ENCODE peak calls at places on chromosomes 12 and 14, in five cellular contexts. T, U, E, Z and Y are unnamed samples.

GRCh38 chr12:72209096-72209495 is 63.1 kb upstream of the TRHDE start:
- DNase-seq in U (no peak), E (no peak), T (no peak), Z (no peak), Y (no peak)

GRCh38 chr14:79967001-79967400 is 244.3 kb downstream of the DIO2 start:
- DNase-seq in U (no peak), T (no peak), Z (no peak), E (no peak), Y (no peak)

GRCh38 chr14:104283197-104284106 is 145.1 kb downstream of the KIF26A start:
- DNase-seq in E (no peak), T (peak), Z (no peak), U (no peak), Y (no peak)

GRCh38 chr14:68787235-68787727 is 5.6 kb downstream of the ZFP36L1 start:
- DNase-seq in Z (peak), E (peak), T (peak), U (no peak), Y (no peak)

GRCh38 chr12:71243375-71243774 is 85.6 kb upstream of the TSPAN8 start:
- DNase-seq in Z (no peak), E (no peak), U (no peak), T (no peak), Y (no peak)

GRCh38 chr14:100641274-100641860 is 54.1 kb upstream of the BEGAIN start:
- DNase-seq in Z (no peak), E (no peak), U (no peak), T (no peak), Y (no peak)

GRCh38 chr14:34403646-34404045 is 58.4 kb downstream of the SPTSSA start:
- DNase-seq in Z (no peak), T (no peak), E (peak), U (no peak), Y (no peak)

GRCh38 chr12:52377266-52377665 is 8.2 kb downstream of the KRT84 start:
- DNase-seq in T (no peak), Z (no peak), U (no peak), E (no peak), Y (no peak)

GRCh38 chr14:99679111-99679510 is 5.0 kb upstream of the CYP46A1 start:
- DNase-seq in T (no peak), Z (no peak), U (no peak), E (no peak), Y (no peak)

GRCh38 chr12:39441963-39442894 is 691 bp downstream of the KIF21A start:
- DNase-seq in Z (peak), T (peak), U (no peak), E (peak), Y (peak)

GRCh38 chr12:11228268-11228879 is 41.1 kb downstream of the PRB3 start:
- DNase-seq in U (no peak), E (peak), Z (peak), T (no peak), Y (peak)

GRCh38 chr12:29066061-29066588 is 83.0 kb upstream of the FAR2 start:
- DNase-seq in T (no peak), U (no peak), Z (peak), E (peak), Y (no peak)

GRCh38 chr12:90366286-90366685 is 588.7 kb downstream of the CCER1 start:
- DNase-seq in U (no peak), E (peak), T (no peak), Z (no peak), Y (no peak)

GRCh38 chr12:58041441-58041840 is 100.1 kb downstream of the ATP23 start:
- DNase-seq in U (no peak), Z (no peak), T (no peak), E (no peak), Y (no peak)

GRCh38 chr12:84924956-84925355 is 12.4 kb upstream of the SLC6A15 start:
- DNase-seq in Z (no peak), U (no peak), E (peak), T (no peak), Y (no peak)

GRCh38 chr14:48373993-48374392 is 698.6 kb upstream of the MDGA2 start:
- DNase-seq in T (no peak), U (no peak), Z (no peak), E (no peak), Y (no peak)

GRCh38 chr14:87139299-87139698 is 853.7 kb downstream of the GALC start:
- DNase-seq in Z (no peak), E (no peak), T (no peak), U (no peak), Y (no peak)

GRCh38 chr12:67621112-67621511 is 27.4 kb upstream of the DYRK2 start:
- DNase-seq in U (no peak), T (no peak), Z (no peak), E (no peak), Y (no peak)

GRCh38 chr12:51234533-51234932 is 4.1 kb upstream of the DAZAP2 start:
- DNase-seq in T (no peak), E (no peak), U (no peak), Z (no peak), Y (no peak)

GRCh38 chr14:91911474-91912032 is 35.9 kb downstream of the FBLN5 start:
- DNase-seq in Z (peak), U (no peak), E (peak), T (no peak), Y (peak)

GRCh38 chr12:84912191-84913142 is at the start of gene SLC6A15:
- DNase-seq in E (peak), T (peak), U (no peak), Z (peak), Y (peak)

GRCh38 chr12:17802657-17803641 is 287.0 kb downstream of the RERGL start:
- DNase-seq in E (no peak), U (no peak), T (no peak), Z (no peak), Y (no peak)

DNA sequence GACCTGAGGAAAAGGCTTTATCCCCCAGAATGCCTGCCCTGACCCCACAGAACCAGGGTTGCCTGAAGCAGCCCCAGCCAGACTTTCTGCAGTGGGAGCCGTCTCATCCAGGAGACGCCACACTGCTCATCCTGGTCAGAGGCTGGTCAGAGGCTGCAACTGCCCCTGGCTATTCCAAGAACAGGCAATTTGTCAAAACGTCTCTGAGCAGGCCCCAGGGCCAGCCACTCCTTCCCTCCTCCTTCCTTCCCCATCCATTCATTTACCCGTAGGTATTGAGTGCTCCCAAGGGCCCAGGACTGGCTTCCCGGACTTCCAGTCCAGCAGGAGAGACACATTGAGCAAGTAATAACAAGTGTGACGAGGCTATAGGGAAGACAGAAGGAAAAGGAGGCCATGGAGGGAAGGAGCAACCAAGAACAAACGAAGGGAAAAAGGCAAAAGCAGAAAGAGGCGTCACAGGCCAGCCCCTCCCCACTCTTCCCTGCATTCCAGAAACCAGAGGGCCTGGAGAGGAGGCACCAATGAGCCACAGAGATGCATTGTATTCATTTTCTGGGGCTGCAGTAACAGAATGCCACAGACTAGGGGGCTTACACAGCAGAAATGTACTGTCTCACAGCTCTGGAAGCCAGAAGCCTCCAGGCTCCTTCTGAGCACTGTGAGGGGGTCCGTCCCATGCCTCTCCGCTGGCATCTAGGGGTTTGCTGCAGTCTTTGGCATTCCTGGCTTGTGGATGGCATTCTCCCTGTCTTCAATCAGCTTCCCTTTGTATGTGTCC is 21.0 kb upstream of the CD9 start:
- DNase-seq in U (no peak), E (no peak), T (no peak), Z (no peak), Y (no peak)
- TF ChIP-seq CTCF in U (peak), E (peak), T (no peak), Z (no peak), Y (no peak)

DNA sequence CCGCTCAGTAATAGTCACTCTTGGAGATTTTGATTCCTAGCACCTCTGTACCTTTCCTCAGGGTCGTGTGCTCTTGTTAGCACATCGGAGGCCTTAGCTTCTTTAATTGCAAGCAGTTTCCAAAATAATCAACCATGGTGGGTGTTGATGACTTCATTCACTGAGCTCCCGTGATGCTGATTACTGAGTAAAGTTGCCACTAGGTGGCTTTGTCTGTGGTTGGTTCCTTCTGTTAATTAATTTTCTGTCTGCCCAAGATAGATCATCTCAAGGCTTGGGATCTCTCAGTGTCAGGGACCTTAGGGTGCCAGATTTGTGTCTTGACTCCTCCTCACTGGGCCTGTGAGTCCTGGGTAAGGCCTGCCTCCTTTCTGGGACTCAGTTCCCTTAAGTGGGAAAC is 54.3 kb downstream of the PTPN11 start:
- DNase-seq in U (no peak), E (no peak), Z (peak), T (no peak), Y (no peak)
- TF ChIP-seq CTCF in U (no peak), E (no peak), Z (no peak), T (no peak), Y (peak)

GRCh38 chr12:2011641-2012607 is 7.7 kb upstream of the DCP1B start:
- DNase-seq in Z (no peak), E (no peak), T (no peak), U (no peak), Y (no peak)
- TF ChIP-seq CTCF in Z (no peak), E (no peak), T (no peak), U (no peak), Y (no peak)

DNA sequence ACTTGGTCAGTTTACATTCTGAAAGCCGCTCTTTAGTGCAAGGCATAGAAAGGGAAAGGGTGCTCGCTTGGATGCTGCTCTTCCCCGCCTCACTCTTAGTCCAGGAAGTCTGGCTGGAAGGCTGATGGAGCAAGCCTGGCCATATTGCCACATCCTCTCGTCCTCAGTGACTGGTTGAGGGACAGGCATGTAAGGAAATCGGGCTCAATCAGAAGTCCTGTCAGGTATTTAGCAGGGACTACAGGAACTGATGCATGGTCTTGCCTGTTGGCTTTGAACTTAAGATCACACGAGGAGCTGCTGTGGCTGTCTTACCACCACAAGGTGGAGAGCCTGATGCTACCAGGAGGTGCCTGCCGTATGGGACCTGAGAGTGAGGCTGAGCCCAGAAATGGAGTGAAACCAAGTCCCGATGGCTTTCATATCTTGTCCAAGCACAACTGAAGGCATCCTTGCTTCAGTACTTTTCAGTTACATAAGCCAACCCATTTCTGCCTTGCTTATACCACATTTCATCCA is 10.7 kb upstream of the C12orf75 start:
- DNase-seq in U (no peak), E (no peak), Z (peak), T (no peak), Y (no peak)
- TF ChIP-seq CTCF in U (no peak), E (no peak), Z (no peak), T (no peak), Y (no peak)

GRCh38 chr12:7907009-7907408 is 29.0 kb downstream of the SLC2A3 start:
- DNase-seq in Z (peak), U (no peak), T (no peak), E (peak), Y (peak)
- TF ChIP-seq CTCF in Z (no peak), U (peak), T (no peak), E (peak), Y (peak)